ENCODE peak calls at places on chromosomes 4 and X, in seven cellular contexts. One of them, this sample, is unnamed.

GRCh38 chr4:89243741-89244252 is 63.8 kb downstream of the GPRIN3 start:
- DNase-seq in IMR-90: no peak
- DNase-seq in neuronal stem cell: no peak
- DNase-seq in trophoblast cell: no peak
- DNase-seq in H9: no peak
- DNase-seq in H1: no peak
- DNase-seq in mesenchymal stem cell: peak; percentile 19
- DNase-seq in this sample: no peak

GRCh38 chr4:183183906-183184535 is 85.0 kb downstream of the WWC2 start:
- DNase-seq in H1: no peak
- DNase-seq in trophoblast cell: no peak
- DNase-seq in IMR-90: no peak
- DNase-seq in H9: no peak
- DNase-seq in mesenchymal stem cell: no peak
- DNase-seq in neuronal stem cell: no peak
- DNase-seq in this sample: no peak

GRCh38 chr4:18127030-18127429 is 105.5 kb upstream of the LCORL start:
- DNase-seq in H9: no peak
- DNase-seq in trophoblast cell: no peak
- DNase-seq in mesenchymal stem cell: no peak
- DNase-seq in H1: no peak
- DNase-seq in IMR-90: no peak
- DNase-seq in neuronal stem cell: no peak
- DNase-seq in this sample: no peak

GRCh38 chr4:10164877-10165283 is 48.3 kb upstream of the WDR1 start:
- DNase-seq in H9: peak; percentile 47
- DNase-seq in mesenchymal stem cell: peak; percentile 16
- DNase-seq in neuronal stem cell: peak; percentile 36
- DNase-seq in IMR-90: peak; percentile 42
- DNase-seq in H1: peak; percentile 15
- DNase-seq in trophoblast cell: peak; percentile 48
- DNase-seq in this sample: peak; percentile 54

GRCh38 chr4:100428051-100428450 is 89.8 kb downstream of the EMCN start:
- DNase-seq in trophoblast cell: no peak
- DNase-seq in H1: no peak
- DNase-seq in mesenchymal stem cell: peak; percentile 74
- DNase-seq in H9: no peak
- DNase-seq in IMR-90: peak; percentile 45
- DNase-seq in neuronal stem cell: no peak
- DNase-seq in this sample: peak; percentile 35

GRCh38 chr4:52907510-52907909 is 45.4 kb downstream of the RASL11B start:
- DNase-seq in IMR-90: peak; percentile 65
- DNase-seq in H9: no peak
- DNase-seq in neuronal stem cell: no peak
- DNase-seq in trophoblast cell: no peak
- DNase-seq in H1: no peak
- DNase-seq in mesenchymal stem cell: no peak
- DNase-seq in this sample: no peak

GRCh38 chrX:8042304-8042703 is 115.1 kb upstream of the PNPLA4 start:
- DNase-seq in H9: no peak
- DNase-seq in IMR-90: no peak
- DNase-seq in H1: no peak
- DNase-seq in trophoblast cell: no peak
- DNase-seq in mesenchymal stem cell: no peak
- DNase-seq in neuronal stem cell: no peak
- DNase-seq in this sample: peak; percentile 51

GRCh38 chrX:153409414-153410101 is 1.7 kb upstream of the ZFP92 start:
- DNase-seq in mesenchymal stem cell: no peak
- DNase-seq in trophoblast cell: no peak
- DNase-seq in IMR-90: no peak
- DNase-seq in H9: no peak
- DNase-seq in H1: no peak
- DNase-seq in neuronal stem cell: no peak
- DNase-seq in this sample: no peak

GRCh38 chr4:144648042-144648441 is 2.1 kb downstream of the HHIP start:
- DNase-seq in H9: no peak
- DNase-seq in mesenchymal stem cell: no peak
- DNase-seq in neuronal stem cell: no peak
- DNase-seq in IMR-90: no peak
- DNase-seq in H1: no peak
- DNase-seq in trophoblast cell: no peak
- DNase-seq in this sample: no peak

GRCh38 chr4:109969087-109969486 is 56.4 kb downstream of the EGF start:
- DNase-seq in IMR-90: no peak
- DNase-seq in mesenchymal stem cell: no peak
- DNase-seq in trophoblast cell: no peak
- DNase-seq in H1: no peak
- DNase-seq in neuronal stem cell: no peak
- DNase-seq in H9: no peak
- DNase-seq in this sample: no peak

GRCh38 chr4:130568746-130569145 is 1472.8 kb downstream of the C4orf33 start:
- DNase-seq in IMR-90: no peak
- DNase-seq in H9: no peak
- DNase-seq in H1: no peak
- DNase-seq in neuronal stem cell: no peak
- DNase-seq in trophoblast cell: no peak
- DNase-seq in mesenchymal stem cell: no peak
- DNase-seq in this sample: peak; percentile 22

GRCh38 chr4:123421227-123421941 is 24.8 kb downstream of the SPRY1 start:
- DNase-seq in H1: no peak
- DNase-seq in IMR-90: peak; percentile 74
- DNase-seq in mesenchymal stem cell: peak; percentile 79
- DNase-seq in H9: no peak
- DNase-seq in neuronal stem cell: no peak
- DNase-seq in trophoblast cell: no peak
- DNase-seq in this sample: no peak

GRCh38 chr4:143488684-143489083 is 24.8 kb upstream of the SMARCA5 start:
- DNase-seq in IMR-90: no peak
- DNase-seq in neuronal stem cell: no peak
- DNase-seq in trophoblast cell: peak; percentile 88
- DNase-seq in H9: no peak
- DNase-seq in H1: no peak
- DNase-seq in mesenchymal stem cell: no peak
- DNase-seq in this sample: no peak

DNA sequence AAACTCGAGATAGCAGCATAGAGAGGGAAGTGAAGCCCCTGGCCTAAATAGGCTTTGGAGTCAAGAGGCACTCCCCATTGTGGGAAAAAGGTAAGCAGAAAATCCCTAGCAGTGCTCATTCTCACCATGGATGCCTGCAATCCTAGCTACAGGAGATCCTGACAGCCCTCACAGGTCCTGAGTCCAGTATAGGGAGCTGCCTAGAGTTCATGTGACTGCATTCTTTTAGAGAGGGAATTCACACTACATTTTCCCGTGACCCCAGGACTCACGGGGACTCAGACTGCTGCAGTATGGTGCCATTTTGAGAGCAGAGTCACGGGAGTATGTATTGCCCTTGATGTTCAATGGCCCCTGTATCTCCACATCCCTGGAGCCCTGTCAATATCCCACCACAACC is 82.4 kb downstream of the MAGED1 start:
- DNase-seq in neuronal stem cell: no peak
- DNase-seq in mesenchymal stem cell: no peak
- DNase-seq in IMR-90: no peak
- DNase-seq in H1: no peak
- DNase-seq in trophoblast cell: no peak
- DNase-seq in H9: no peak
- DNase-seq in this sample: peak; percentile 2
- H3K23ac ChIP-seq in neuronal stem cell: no peak overlapping the region
- H3K23ac ChIP-seq in mesenchymal stem cell: no peak overlapping the region
- H3K23ac ChIP-seq in IMR-90: no peak overlapping the region
- H3K23ac ChIP-seq in H1: no peak overlapping the region
- H3K23ac ChIP-seq in trophoblast cell: no peak overlapping the region
- H3K23ac ChIP-seq in H9: no peak overlapping the region
- H3K23ac ChIP-seq in this sample: no peak overlapping the region

GRCh38 chrX:9420513-9420912 is 44.3 kb upstream of the TBL1X start:
- DNase-seq in mesenchymal stem cell: no peak
- DNase-seq in neuronal stem cell: no peak
- DNase-seq in trophoblast cell: no peak
- DNase-seq in H9: no peak
- DNase-seq in IMR-90: peak; percentile 15
- DNase-seq in H1: no peak
- DNase-seq in this sample: peak; percentile 3
- H3K4ac ChIP-seq in mesenchymal stem cell: no peak overlapping the region
- H3K4ac ChIP-seq in neuronal stem cell: no peak overlapping the region
- H3K4ac ChIP-seq in trophoblast cell: no peak overlapping the region
- H3K4ac ChIP-seq in H9: no peak overlapping the region
- H3K4ac ChIP-seq in IMR-90: no peak overlapping the region
- H3K4ac ChIP-seq in H1: no peak overlapping the region
- H3K4ac ChIP-seq in this sample: no peak overlapping the region

GRCh38 chr4:186015212-186015817 is 53.6 kb upstream of the TLR3 start:
- DNase-seq in mesenchymal stem cell: no peak
- DNase-seq in neuronal stem cell: no peak
- DNase-seq in H1: no peak
- DNase-seq in IMR-90: no peak
- DNase-seq in trophoblast cell: peak; percentile 71
- DNase-seq in H9: no peak
- DNase-seq in this sample: no peak

GRCh38 chr4:186012071-186012470 is 56.9 kb upstream of the TLR3 start:
- DNase-seq in mesenchymal stem cell: no peak
- DNase-seq in IMR-90: no peak
- DNase-seq in trophoblast cell: no peak
- DNase-seq in H9: no peak
- DNase-seq in H1: no peak
- DNase-seq in neuronal stem cell: no peak
- DNase-seq in this sample: no peak

GRCh38 chr4:186016796-186017195 is 52.2 kb upstream of the TLR3 start:
- DNase-seq in H1: no peak
- DNase-seq in mesenchymal stem cell: no peak
- DNase-seq in IMR-90: no peak
- DNase-seq in trophoblast cell: no peak
- DNase-seq in neuronal stem cell: no peak
- DNase-seq in H9: no peak
- DNase-seq in this sample: no peak

GRCh38 chr4:186010821-186011220 is 58.1 kb upstream of the TLR3 start:
- DNase-seq in neuronal stem cell: no peak
- DNase-seq in trophoblast cell: no peak
- DNase-seq in IMR-90: no peak
- DNase-seq in H9: no peak
- DNase-seq in H1: no peak
- DNase-seq in mesenchymal stem cell: no peak
- DNase-seq in this sample: no peak

GRCh38 chr4:186013404-186014186 is 55.4 kb upstream of the TLR3 start:
- DNase-seq in IMR-90: no peak
- DNase-seq in trophoblast cell: no peak
- DNase-seq in H9: no peak
- DNase-seq in mesenchymal stem cell: no peak
- DNase-seq in H1: no peak
- DNase-seq in neuronal stem cell: no peak
- DNase-seq in this sample: no peak
- H3K18ac ChIP-seq in IMR-90: no peak overlapping the region
- H3K18ac ChIP-seq in trophoblast cell: no peak overlapping the region
- H3K18ac ChIP-seq in H9: no peak overlapping the region
- H3K18ac ChIP-seq in mesenchymal stem cell: no peak overlapping the region
- H3K18ac ChIP-seq in H1: peak overlapping the region; percentile 48
- H3K18ac ChIP-seq in neuronal stem cell: no peak overlapping the region
- H3K18ac ChIP-seq in this sample: no peak overlapping the region

DNA sequence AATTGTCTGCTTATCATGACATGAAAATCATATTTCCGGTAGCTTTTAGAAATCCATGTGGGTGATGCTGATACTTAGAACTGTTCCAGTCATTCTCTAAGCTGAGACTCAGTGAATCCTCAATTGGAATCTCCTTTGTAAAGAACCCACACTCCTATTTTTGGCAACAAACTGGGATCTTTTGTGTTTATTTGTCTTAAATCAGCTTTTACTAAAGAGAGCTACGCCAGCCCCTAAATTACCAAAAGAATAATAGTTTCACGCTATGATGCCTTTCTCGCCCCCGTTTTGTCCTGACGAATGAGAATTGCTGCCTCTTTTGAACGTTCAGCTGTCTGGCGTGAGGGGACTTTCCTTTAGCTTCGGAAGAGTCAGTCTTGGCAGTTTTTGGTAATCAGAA is 195.9 kb downstream of the SHOX start:
- DNase-seq in IMR-90: no peak
- DNase-seq in H1: no peak
- DNase-seq in mesenchymal stem cell: no peak
- DNase-seq in trophoblast cell: no peak
- DNase-seq in H9: no peak
- DNase-seq in neuronal stem cell: no peak
- DNase-seq in this sample: no peak
- H3K23ac ChIP-seq in IMR-90: no peak overlapping the region
- H3K23ac ChIP-seq in H1: no peak overlapping the region
- H3K23ac ChIP-seq in mesenchymal stem cell: no peak overlapping the region
- H3K23ac ChIP-seq in trophoblast cell: no peak overlapping the region
- H3K23ac ChIP-seq in H9: no peak overlapping the region
- H3K23ac ChIP-seq in neuronal stem cell: no peak overlapping the region
- H3K23ac ChIP-seq in this sample: no peak overlapping the region

GRCh38 chr4:8843597-8843996 is 28.0 kb downstream of the HMX1 start:
- DNase-seq in IMR-90: no peak
- DNase-seq in H1: no peak
- DNase-seq in mesenchymal stem cell: no peak
- DNase-seq in trophoblast cell: no peak
- DNase-seq in H9: no peak
- DNase-seq in neuronal stem cell: no peak
- DNase-seq in this sample: no peak
- H3K4ac ChIP-seq in IMR-90: no peak overlapping the region
- H3K4ac ChIP-seq in H1: no peak overlapping the region
- H3K4ac ChIP-seq in mesenchymal stem cell: no peak overlapping the region
- H3K4ac ChIP-seq in trophoblast cell: no peak overlapping the region
- H3K4ac ChIP-seq in H9: no peak overlapping the region
- H3K4ac ChIP-seq in neuronal stem cell: no peak overlapping the region
- H3K4ac ChIP-seq in this sample: no peak overlapping the region

This sample was measured in mesendoderm.